ENCODE peak calls at places on chromosomes 1 and 21, in six cellular contexts. O is endothelial cell of umbilical vein, T is heart left ventricle, U is spleen, Z is body of pancreas, X is ovary. A is an unnamed sample.

GRCh38 chr1:167328762-167329483 is 108.2 kb downstream of the POU2F1 start:
- DNase-seq in Z (no peak), U (peak), O (no peak), X (no peak), T (no peak), A (no peak)

GRCh38 chr1:230459463-230459862 is 33.3 kb upstream of the PGBD5 start:
- DNase-seq in U (no peak), X (no peak), O (no peak), Z (no peak), T (no peak), A (no peak)

GRCh38 chr1:21779613-21780521 is 3.1 kb downstream of the USP48 start:
- DNase-seq in U (no peak), Z (no peak), X (no peak), O (peak), T (no peak), A (no peak)

GRCh38 chr21:38819719-38820147 is 14.0 kb downstream of the ETS2 start:
- DNase-seq in X (no peak), T (no peak), U (no peak), O (no peak), Z (no peak), A (no peak)

GRCh38 chr1:38685373-38685772 is 174.2 kb downstream of the RRAGC start:
- DNase-seq in O (no peak), Z (no peak), T (no peak), X (no peak), U (no peak), A (no peak)

GRCh38 chr1:17739050-17739449 is 16.1 kb upstream of the ACTL8 start:
- DNase-seq in O (no peak), X (no peak), U (no peak), T (no peak), Z (no peak), A (no peak)

GRCh38 chr1:107609808-107610207 is 355.2 kb downstream of the VAV3 start:
- DNase-seq in O (no peak), T (no peak), U (no peak), X (no peak), Z (no peak), A (no peak)

GRCh38 chr21:44932366-44933181 is 7.3 kb upstream of the SLX9 start:
- DNase-seq in O (no peak), Z (peak), T (no peak), U (peak), X (no peak), A (no peak)

GRCh38 chr1:230849451-230850194 is 18.7 kb downstream of the C1orf198 start:
- DNase-seq in U (no peak), O (peak), T (peak), Z (peak), X (peak), A (peak)

GRCh38 chr1:32358435-32358834 is 3.9 kb downstream of the FAM229A start:
- DNase-seq in T (no peak), X (no peak), O (no peak), Z (no peak), U (no peak), A (no peak)

GRCh38 chr21:32209580-32209979 is 69.3 kb downstream of the MIS18A start:
- DNase-seq in U (no peak), T (no peak), X (no peak), O (no peak), Z (no peak), A (no peak)

GRCh38 chr1:170307426-170307825 is 161.7 kb downstream of the NTMT2 start:
- DNase-seq in O (no peak), Z (no peak), U (no peak), T (no peak), X (no peak), A (no peak)

GRCh38 chr1:17588048-17588781 is 48.7 kb downstream of the ARHGEF10L start:
- DNase-seq in U (no peak), X (no peak), Z (peak), T (peak), O (no peak), A (no peak)

GRCh38 chr1:224503161-224504118 is 68.8 kb upstream of the WDR26 start:
- DNase-seq in O (peak), Z (peak), U (peak), T (peak), X (peak), A (peak)

GRCh38 chr1:119784127-119784781 is 15.5 kb upstream of the HMGCS2 start:
- DNase-seq in T (no peak), U (no peak), Z (peak), X (peak), O (no peak), A (peak)

GRCh38 chr1:234768569-234769283 is 158.7 kb upstream of the IRF2BP2 start:
- DNase-seq in Z (no peak), O (no peak), T (no peak), X (no peak), U (no peak), A (no peak)

GRCh38 chr1:43936470-43937151 is 3.0 kb downstream of the ARTN start:
- DNase-seq in U (no peak), O (peak), Z (peak), X (no peak), T (no peak), A (no peak)

GRCh38 chr1:155961937-155962336 is 16.4 kb downstream of the ARHGEF2 start:
- DNase-seq in T (peak), X (no peak), Z (no peak), U (peak), O (peak), A (no peak)

GRCh38 chr21:34513109-34513675 is 1.2 kb upstream of the KCNE1 start:
- DNase-seq in Z (no peak), T (no peak), U (no peak), X (no peak), O (no peak), A (no peak)

GRCh38 chr21:42754270-42754933 is 101.0 kb downstream of the PDE9A start:
- DNase-seq in O (no peak), U (peak), T (no peak), Z (no peak), X (no peak), A (no peak)

GRCh38 chr1:145955436-145955835 is 2.4 kb downstream of the LIX1L start:
- DNase-seq in Z (no peak), O (peak), X (no peak), T (no peak), U (no peak), A (no peak)

GRCh38 chr1:45329445-45329844 is 2.8 kb downstream of the HPDL start:
- DNase-seq in Z (no peak), T (no peak), O (no peak), U (no peak), X (no peak), A (no peak)

GRCh38 chr1:163174524-163175437 is 27.9 kb downstream of the RGS5 start:
- DNase-seq in O (peak), Z (peak), X (peak), U (peak), T (peak), A (peak)

GRCh38 chr1:2466834-2467554 is 9.1 kb upstream of the PLCH2 start:
- DNase-seq in X (no peak), O (no peak), T (no peak), U (no peak), Z (peak), A (no peak)

GRCh38 chr1:38454749-38455441 is 404.7 kb downstream of the RRAGC start:
- DNase-seq in O (no peak), U (no peak), Z (no peak), T (no peak), X (no peak), A (no peak)

GRCh38 chr1:54559111-54559548 is 11.1 kb downstream of the ACOT11 start:
- DNase-seq in T (no peak), O (no peak), Z (no peak), X (no peak), U (peak), A (no peak)

GRCh38 chr1:203839081-203839480 is 22.3 kb upstream of the SNRPE start:
- DNase-seq in O (peak), U (no peak), X (no peak), T (no peak), Z (no peak), A (no peak)

GRCh38 chr21:39559511-39559910 is 53.2 kb upstream of the B3GALT5 start:
- DNase-seq in O (no peak), T (no peak), Z (no peak), U (no peak), X (no peak), A (no peak)

GRCh38 chr1:116737020-116737854 is 17.0 kb upstream of the CD2 start:
- DNase-seq in O (peak), Z (peak), U (peak), T (peak), X (no peak), A (peak)

GRCh38 chr1:178501705-178502329 is 5.1 kb upstream of the CLEC20A start:
- DNase-seq in X (peak), T (peak), Z (peak), U (peak), O (peak), A (peak)

GRCh38 chr1:32111789-32112188 is 3.9 kb downstream of the KPNA6 start:
- DNase-seq in X (no peak), T (no peak), Z (no peak), U (no peak), O (no peak), A (no peak)

GRCh38 chr1:11802616-11802972 is 3.2 kb downstream of the MTHFR start:
- DNase-seq in Z (no peak), X (peak), T (peak), U (peak), O (peak), A (no peak)
- TF ChIP-seq CTCF in Z (no peak), X (no peak), T (no peak), U (no peak), O (no peak), A (no peak)

DNA sequence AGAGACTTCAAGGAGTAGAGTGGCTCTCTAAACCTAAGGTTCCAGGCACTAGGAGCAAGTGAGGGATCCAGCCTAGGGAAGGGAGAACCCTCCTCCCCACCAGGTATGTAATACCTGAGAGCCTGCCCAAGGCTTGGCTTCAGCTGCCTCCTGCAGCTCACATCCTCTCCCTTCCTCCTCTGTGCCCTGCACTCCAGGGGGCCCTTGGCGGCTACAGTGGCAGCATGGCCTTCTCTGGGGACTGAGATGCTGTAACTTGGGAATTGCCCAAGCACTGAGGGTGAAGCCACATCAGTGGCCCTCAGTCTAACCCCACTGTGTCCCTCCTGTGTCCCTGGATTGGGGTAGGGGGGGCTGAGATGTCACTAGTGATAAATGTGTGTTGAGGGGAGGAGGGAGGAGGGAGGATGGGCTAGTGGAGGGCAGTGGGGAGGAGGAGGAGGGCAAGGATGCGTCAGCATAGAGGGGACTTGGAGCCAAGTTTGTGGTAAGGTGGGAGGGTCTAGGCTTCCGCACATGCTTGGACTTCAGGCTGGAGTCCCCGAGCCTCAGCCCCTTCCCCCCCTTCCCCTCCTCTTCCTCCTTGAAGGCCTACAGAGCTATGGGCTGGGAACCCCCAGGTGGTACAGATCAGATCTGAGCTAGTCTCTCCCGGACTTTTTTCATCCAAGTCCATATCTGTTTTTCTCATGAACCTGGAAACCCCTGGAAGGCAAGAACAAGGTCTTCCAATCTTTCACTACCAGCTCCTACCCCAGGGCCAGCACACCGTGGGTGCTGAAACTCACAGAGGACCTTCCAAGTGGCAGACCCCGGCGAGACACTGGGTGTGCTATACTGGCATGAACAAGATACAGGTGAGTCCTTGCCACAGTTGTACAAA is 17.5 kb downstream of the COL9A2 start:
- DNase-seq in T (no peak), Z (no peak), O (no peak), X (no peak), U (no peak), A (no peak)
- TF ChIP-seq POLR2A in T (no peak), Z (no peak), O (no peak), X (no peak), U (no peak), A (no peak)

GRCh38 chr1:19064906-19065450 is 108.5 kb upstream of the IFFO2 start:
- DNase-seq in U (no peak), Z (no peak), T (no peak), X (no peak), O (no peak), A (no peak)
- H3K27ac ChIP-seq in U (no peak), Z (peak), T (no peak), X (no peak), O (no peak), A (no peak)

GRCh38 chr1:50279622-50280320 is 143.5 kb downstream of the DMRTA2 start:
- DNase-seq in X (no peak), U (no peak), Z (peak), T (no peak), O (peak), A (no peak)
- TF ChIP-seq CTCF in X (no peak), U (no peak), Z (no peak), T (no peak), O (no peak), A (no peak)

GRCh38 chr1:226001852-226002666 is 2.9 kb upstream of the SDE2 start:
- DNase-seq in U (peak), Z (peak), X (no peak), O (peak), T (peak), A (peak)
- TF ChIP-seq POLR2A in U (no peak), Z (peak), X (no peak), O (no peak), T (peak), A (no peak)

A was measured in tibial nerve.